ENCODE peak calls at places on chromosomes 7 and 10, in five cellular contexts. T is CD8-positive, alpha-beta memory T cell; X is CD8-positive, alpha-beta T cell; R is Panc1; J is effector memory CD4-positive, alpha-beta T cell. Q is an unnamed sample. For H3K36me3, the result is how much of the 10 kb centered on the place peaks cover.

GRCh38 chr7:142279616-142280015 is 21.8 kb upstream of the PRSS58 start:
- DNase-seq in X (no peak), J (no peak), T (no peak), R (no peak), Q (no peak)

GRCh38 chr10:6349846-6350245 is 147.1 kb downstream of the PFKFB3 start:
- DNase-seq in X (no peak), J (no peak), R (no peak), T (no peak), Q (no peak)

GRCh38 chr10:133099571-133099970 is 11.8 kb downstream of the ADGRA1 start:
- DNase-seq in T (no peak), J (no peak), X (no peak), R (no peak), Q (no peak)

GRCh38 chr7:144018065-144018464 is 17.9 kb downstream of the OR6B1 start:
- DNase-seq in R (no peak), J (no peak), X (no peak), T (no peak), Q (no peak)

GRCh38 chr10:76388321-76388720 is 956.9 kb downstream of the LRMDA start:
- DNase-seq in R (no peak), X (no peak), T (no peak), J (no peak), Q (no peak)

GRCh38 chr10:110269641-110270318 is 34.9 kb downstream of the SMNDC1 start:
- DNase-seq in R (no peak), X (no peak), T (no peak), J (no peak), Q (no peak)

GRCh38 chr10:119378737-119379067 is 163.8 kb downstream of the RGS10 start:
- DNase-seq in J (no peak), R (no peak), T (no peak), X (no peak), Q (no peak)

GRCh38 chr7:148729984-148730733 is 31.5 kb downstream of the CUL1 start:
- DNase-seq in T (no peak), J (no peak), X (no peak), R (no peak), Q (no peak)

GRCh38 chr10:21675157-21675796 is 141.2 kb downstream of the MLLT10 start:
- DNase-seq in X (no peak), R (peak), J (no peak), T (peak), Q (peak)

GRCh38 chr10:73168486-73168844 is 546 bp downstream of the FAM149B1 start:
- DNase-seq in T (no peak), X (no peak), R (peak), J (no peak), Q (no peak)

GRCh38 chr7:4882169-4882741 is 1.3 kb downstream of the RADIL start:
- DNase-seq in T (no peak), X (no peak), J (no peak), R (no peak), Q (no peak)

GRCh38 chr7:70728873-70729552 is 402.9 kb upstream of the GALNT17 start:
- DNase-seq in J (no peak), X (no peak), R (no peak), T (no peak), Q (peak)

GRCh38 chr10:5564537-5565204 is 39.9 kb downstream of the CALML3 start:
- DNase-seq in R (no peak), X (peak), T (peak), J (no peak), Q (no peak)

GRCh38 chr7:28301148-28301641 is 111.1 kb upstream of the CREB5 start:
- DNase-seq in R (no peak), T (no peak), J (no peak), X (no peak), Q (no peak)

GRCh38 chr10:15813415-15813814 is 46.9 kb downstream of the MINDY3 start:
- DNase-seq in X (no peak), J (no peak), R (no peak), T (no peak), Q (no peak)

GRCh38 chr7:93179173-93179572 is 31.0 kb upstream of the SAMD9L start:
- DNase-seq in T (no peak), R (no peak), J (no peak), X (no peak), Q (no peak)

DNA sequence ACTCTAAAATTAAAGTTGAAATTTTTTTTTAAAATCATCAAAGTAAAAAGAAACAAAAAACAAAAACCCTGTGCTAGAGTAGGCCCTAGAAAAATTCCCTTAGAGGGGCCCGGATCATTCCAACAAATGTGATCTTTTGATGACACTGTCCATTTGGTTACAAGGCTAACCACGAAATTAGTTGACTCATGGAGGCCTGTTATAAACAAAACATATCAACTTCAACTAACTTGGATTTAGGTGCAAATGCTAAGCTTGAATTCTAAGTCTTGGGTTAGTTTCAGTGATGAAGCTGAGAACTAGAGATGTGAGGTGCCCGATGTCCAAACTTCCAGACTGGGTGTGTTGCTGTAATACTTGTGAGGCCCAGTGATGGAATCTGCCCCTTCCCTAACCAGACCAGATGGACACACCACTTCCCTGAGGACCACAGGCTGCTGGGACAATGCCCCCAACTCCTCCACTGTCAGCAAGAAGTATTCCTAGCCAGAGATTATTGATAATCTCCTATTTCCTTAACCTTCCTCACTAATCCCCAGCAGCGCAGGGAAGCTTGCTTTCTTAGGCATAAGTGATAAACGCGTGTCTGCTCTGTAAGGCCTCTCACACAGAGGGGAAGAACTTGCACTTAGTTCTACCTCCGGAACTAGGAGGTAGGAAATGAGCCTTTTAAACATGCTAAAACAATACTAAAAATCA is 108.7 kb downstream of the RAPGEF5 start:
- DNase-seq in J (no peak), X (no peak), R (no peak), T (no peak), Q (no peak)
- H3K27ac ChIP-seq in J (no peak), X (no peak), R (no peak), T (no peak), Q (no peak)

GRCh38 chr10:88919041-88919440 is 33.5 kb downstream of the ACTA2 start:
- DNase-seq in R (no peak), J (no peak), X (no peak), T (no peak), Q (no peak)
- H3K36me3 ChIP-seq in R (under half), J (under half), X (under half), T (under half), Q (under half)

DNA sequence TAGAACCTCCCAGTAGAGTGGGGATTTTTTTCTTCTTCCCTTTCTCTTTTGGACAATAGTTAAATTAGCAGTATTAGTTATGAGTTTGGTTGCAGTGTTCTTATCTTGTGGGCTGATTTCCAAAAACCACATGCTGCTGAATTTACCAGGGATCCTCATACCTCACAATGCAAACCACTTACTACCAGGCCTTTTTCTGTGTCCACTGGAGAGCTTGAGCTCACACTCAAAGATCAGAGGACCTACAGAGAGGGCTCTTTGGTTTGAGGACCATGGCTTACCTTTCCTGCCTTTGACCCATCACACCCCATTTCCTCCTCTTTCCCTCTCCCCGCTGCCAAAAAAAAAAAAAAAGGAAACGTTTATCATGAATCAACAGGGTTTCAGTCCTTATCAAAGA is 5.4 kb downstream of the OPN1SW start:
- DNase-seq in X (no peak), T (no peak), R (no peak), J (no peak), Q (no peak)
- H3K27ac ChIP-seq in X (no peak), T (no peak), R (no peak), J (no peak), Q (no peak)

GRCh38 chr7:45103958-45104843 is 7.3 kb downstream of the TBRG4 start:
- DNase-seq in J (no peak), T (no peak), X (no peak), R (no peak), Q (no peak)

GRCh38 chr7:45102785-45103712 is 8.4 kb downstream of the TBRG4 start:
- DNase-seq in X (no peak), T (no peak), R (no peak), J (no peak), Q (no peak)

GRCh38 chr7:45105588-45106188 is 5.8 kb downstream of the TBRG4 start:
- DNase-seq in J (no peak), R (no peak), T (no peak), X (no peak), Q (no peak)

GRCh38 chr7:45106820-45107219 is 4.7 kb downstream of the TBRG4 start:
- DNase-seq in X (no peak), R (no peak), J (no peak), T (no peak), Q (no peak)

GRCh38 chr7:45104844-45105587 is 6.5 kb downstream of the TBRG4 start:
- DNase-seq in R (no peak), T (no peak), J (no peak), X (no peak), Q (no peak)
- H3K36me3 ChIP-seq in R (half or more), T (half or more), J (half or more), X (half or more), Q (half or more)

DNA sequence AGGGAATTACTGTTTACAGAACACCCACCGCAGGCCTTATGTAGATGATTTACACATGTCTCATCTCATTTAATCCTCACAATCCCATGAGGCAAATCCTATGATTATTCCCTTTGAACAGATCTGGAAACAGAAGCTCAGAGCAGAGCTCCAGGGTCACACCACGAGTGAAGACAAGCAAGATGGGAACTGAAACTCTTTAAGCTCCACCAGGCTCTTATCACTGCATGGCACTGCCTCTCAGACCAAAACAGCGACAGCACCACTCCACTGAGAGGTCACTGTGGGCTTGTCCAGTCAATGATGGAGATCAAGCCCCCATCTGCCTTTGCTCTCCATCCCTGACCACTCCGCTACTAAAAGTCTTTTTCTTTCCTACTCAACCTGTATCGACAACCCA is 5.9 kb downstream of the GRID1 start:
- DNase-seq in R (no peak), J (no peak), X (no peak), T (no peak), Q (no peak)
- H3K27ac ChIP-seq in R (no peak), J (no peak), X (no peak), T (no peak), Q (no peak)

DNA sequence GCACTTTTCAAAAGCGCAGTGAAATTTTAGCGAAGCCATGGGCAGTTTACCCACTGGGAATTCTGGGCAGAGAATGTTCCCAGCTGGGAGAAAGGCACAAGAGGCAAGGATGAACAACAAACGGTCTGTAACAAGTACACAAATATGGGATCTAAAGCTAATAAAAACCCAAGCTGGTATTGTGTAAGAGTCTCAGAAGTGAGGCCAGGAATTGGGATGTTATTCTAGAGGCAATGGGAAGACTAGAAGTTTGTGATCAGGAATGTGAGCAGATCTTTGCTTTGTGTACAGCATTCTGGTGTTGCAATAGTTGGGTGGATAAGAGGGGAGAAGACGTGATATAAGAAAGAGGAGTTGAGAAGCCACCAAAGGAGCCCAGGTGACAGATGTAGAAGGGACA is 15.0 kb downstream of the FZD9 start:
- DNase-seq in J (no peak), X (no peak), R (no peak), T (no peak), Q (no peak)
- H3K36me3 ChIP-seq in J (half or more), X (half or more), R (under half), T (half or more), Q (under half)

DNA sequence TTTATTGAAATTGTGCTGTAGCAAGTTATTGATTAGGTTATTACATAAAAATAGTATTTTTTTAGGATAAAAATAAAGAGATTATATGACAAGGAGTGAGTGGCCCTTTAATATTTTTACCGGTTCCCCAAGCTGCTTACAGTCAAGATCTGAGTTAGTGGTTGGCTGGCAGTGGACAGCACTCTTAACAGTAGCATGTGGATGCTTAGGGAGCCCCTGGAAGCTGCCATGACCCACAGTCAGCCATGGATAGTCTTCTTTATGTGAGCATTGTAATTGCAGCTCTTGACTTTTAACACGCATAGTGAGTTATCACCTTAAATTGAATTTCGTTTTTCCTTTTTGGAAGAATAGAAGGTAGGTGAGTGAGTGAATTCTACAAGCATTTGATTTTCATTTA is 22.1 kb downstream of the RAB18 start:
- DNase-seq in T (no peak), X (no peak), J (no peak), R (no peak), Q (no peak)
- H3K27ac ChIP-seq in T (no peak), X (no peak), J (no peak), R (no peak), Q (no peak)

DNA sequence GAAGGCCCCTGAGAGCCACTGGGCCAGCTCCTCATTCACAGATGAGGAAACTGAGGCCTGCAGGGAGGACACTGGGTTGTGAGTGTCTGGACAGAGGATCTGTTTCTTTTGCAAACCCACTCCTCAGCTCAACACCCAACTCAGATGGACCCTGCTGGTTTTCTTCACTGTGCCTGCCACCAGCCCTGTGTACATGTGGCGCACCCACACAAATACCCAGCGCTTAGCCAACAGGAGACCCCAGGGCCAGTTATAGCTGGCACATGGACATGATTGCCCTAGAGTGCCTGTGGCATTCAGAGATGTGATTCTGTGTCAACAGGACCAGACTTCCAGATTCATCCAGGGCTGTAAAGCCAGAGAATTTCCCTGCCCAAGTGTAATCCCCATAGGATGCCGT is 12.4 kb downstream of the PODXL start:
- DNase-seq in X (no peak), R (no peak), J (no peak), T (no peak), Q (no peak)
- H3K36me3 ChIP-seq in X (under half), R (under half), J (under half), T (under half), Q (under half)

DNA sequence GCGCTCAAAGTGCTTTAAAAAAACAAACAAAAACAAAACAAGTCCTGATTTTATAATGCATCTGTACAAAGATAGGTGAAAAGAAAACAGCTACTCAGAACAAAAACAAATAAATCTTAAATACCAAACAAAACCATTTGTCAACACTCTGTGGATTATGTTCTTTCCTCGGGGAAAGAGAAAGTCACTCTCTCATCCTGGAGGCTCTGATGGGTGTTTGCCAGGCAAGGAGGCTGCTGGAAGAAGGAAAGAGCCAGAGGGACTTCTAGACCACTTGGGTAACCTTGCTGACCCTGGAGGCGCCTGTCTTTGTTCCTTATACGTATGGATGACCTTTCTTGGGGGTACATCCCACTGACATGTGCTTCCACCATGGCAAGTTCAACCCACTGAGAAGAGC is 92.7 kb downstream of the ZRANB1 start:
- DNase-seq in J (no peak), T (no peak), R (no peak), X (no peak), Q (no peak)
- H3K27ac ChIP-seq in J (no peak), T (no peak), R (peak), X (no peak), Q (no peak)

GRCh38 chr7:44465490-44465889 is 25.0 kb downstream of the NUDCD3 start:
- DNase-seq in R (no peak), J (no peak), T (no peak), X (no peak), Q (no peak)
- H3K36me3 ChIP-seq in R (under half), J (under half), T (under half), X (under half), Q (under half)

Q was measured in iPS DF 6.9.